ENCODE peak calls at places on chromosomes 4 and X, in eight cellular contexts. Z is mesenchymal stem cell, R is OCI-LY7, M is thoracic aorta, V is AG10803, B is GM23248, F is neural progenitor cell, U is fibroblast of lung. D is an unnamed sample.

GRCh38 chr4:8838911-8839431 is 32.7 kb downstream of the HMX1 start:
- DNase-seq in Z (no peak), R (no peak), M (no peak), V (no peak), B (no peak), F (no peak), U (no peak), D (no peak)

GRCh38 chr4:154491341-154491679 is 289 bp downstream of the DCHS2 start:
- DNase-seq in Z (peak), R (no peak), M (no peak), V (peak), B (peak), F (peak), U (peak), D (no peak)

GRCh38 chrX:40244980-40245379 is 147.2 kb upstream of the BCOR start:
- DNase-seq in Z (peak), R (no peak), M (no peak), V (no peak), B (no peak), F (peak), U (peak), D (peak)

GRCh38 chr4:61520688-61521160 is 320.6 kb downstream of the ADGRL3 start:
- DNase-seq in Z (peak), R (no peak), M (no peak), V (no peak), B (no peak), F (no peak), U (peak), D (no peak)

GRCh38 chrX:123830309-123830708 is 29.5 kb upstream of the XIAP start:
- DNase-seq in Z (no peak), R (peak), M (no peak), V (peak), B (no peak), F (no peak), U (no peak), D (no peak)

GRCh38 chr4:38177035-38177791 is 217.0 kb downstream of the PTTG2 start:
- DNase-seq in Z (no peak), R (no peak), M (no peak), V (peak), B (peak), F (no peak), U (peak), D (peak)

GRCh38 chr4:158020175-158020574 is 152.7 kb downstream of the GASK1B start:
- DNase-seq in Z (peak), R (no peak), M (no peak), V (peak), B (peak), F (no peak), U (peak), D (no peak)

GRCh38 chr4:103204114-103204513 is 6.0 kb upstream of the CENPE start:
- DNase-seq in Z (peak), R (peak), M (no peak), V (peak), B (peak), F (peak), U (peak), D (no peak)

GRCh38 chr4:4662230-4662629 is 120.4 kb upstream of the STX18 start:
- DNase-seq in Z (no peak), R (no peak), M (no peak), V (no peak), B (no peak), F (no peak), U (no peak), D (no peak)

GRCh38 chr4:148962539-148963290 is 520.5 kb upstream of the NR3C2 start:
- DNase-seq in Z (peak), R (no peak), M (no peak), V (no peak), B (peak), F (no peak), U (peak), D (no peak)

GRCh38 chr4:150078041-150078995 is at the start of gene DCLK2:
- DNase-seq in Z (peak), R (no peak), M (peak), V (peak), B (peak), F (peak), U (peak), D (no peak)

GRCh38 chr4:23290656-23291055 is 597.9 kb downstream of the GBA3 start:
- DNase-seq in Z (peak), R (no peak), M (no peak), V (no peak), B (no peak), F (no peak), U (no peak), D (no peak)

GRCh38 chrX:50813843-50814661 is at the start of gene SHROOM4:
- DNase-seq in Z (peak), R (no peak), M (no peak), V (peak), B (peak), F (peak), U (peak), D (no peak)

GRCh38 chr4:3517731-3518510 is 14.3 kb downstream of the LRPAP1 start:
- DNase-seq in Z (no peak), R (no peak), M (no peak), V (no peak), B (no peak), F (no peak), U (no peak), D (no peak)

GRCh38 chr4:99723555-99724450 is 66.2 kb upstream of the C4orf54 start:
- DNase-seq in Z (peak), R (no peak), M (peak), V (peak), B (peak), F (no peak), U (peak), D (no peak)

GRCh38 chrX:24341795-24342194 is 18.6 kb upstream of the SUPT20HL1 start:
- DNase-seq in Z (peak), R (no peak), M (no peak), V (peak), B (peak), F (no peak), U (no peak), D (no peak)

GRCh38 chrX:121030083-121030482 is 17.3 kb upstream of the GLUD2 start:
- DNase-seq in Z (no peak), R (no peak), M (no peak), V (no peak), B (no peak), F (no peak), U (no peak), D (no peak)

GRCh38 chr4:161237495-161237894 is 926.3 kb downstream of the FSTL5 start:
- DNase-seq in Z (no peak), R (no peak), M (no peak), V (no peak), B (no peak), F (no peak), U (no peak), D (no peak)

GRCh38 chr4:96390404-96390803 is 550.5 kb downstream of the PDHA2 start:
- DNase-seq in Z (no peak), R (no peak), M (no peak), V (no peak), B (no peak), F (no peak), U (no peak), D (no peak)

GRCh38 chr4:54561940-54562339 is 95.8 kb upstream of the KIT start:
- DNase-seq in Z (no peak), R (no peak), M (no peak), V (no peak), B (no peak), F (no peak), U (no peak), D (no peak)

GRCh38 chr4:41318839-41319530 is 62.3 kb downstream of the UCHL1 start:
- DNase-seq in Z (peak), R (no peak), M (no peak), V (no peak), B (peak), F (no peak), U (no peak), D (no peak)

GRCh38 chr4:52956691-52957090 is 94.6 kb downstream of the RASL11B start:
- DNase-seq in Z (no peak), R (no peak), M (no peak), V (peak), B (peak), F (no peak), U (peak), D (no peak)

GRCh38 chr4:108693819-108694218 is 43.4 kb downstream of the OSTC start:
- DNase-seq in Z (peak), R (no peak), M (no peak), V (peak), B (peak), F (no peak), U (peak), D (no peak)

GRCh38 chrX:137999071-137999470 is 433.1 kb downstream of the ZIC3 start:
- DNase-seq in Z (no peak), R (no peak), M (no peak), V (no peak), B (no peak), F (no peak), U (no peak), D (no peak)

GRCh38 chr4:146023334-146023967 is 84.8 kb upstream of the ZNF827 start:
- DNase-seq in Z (no peak), R (peak), M (no peak), V (no peak), B (no peak), F (no peak), U (no peak), D (no peak)

GRCh38 chr4:135492439-135492838 is 1290.8 kb upstream of the PABPC4L start:
- DNase-seq in Z (no peak), R (no peak), M (no peak), V (no peak), B (no peak), F (no peak), U (no peak), D (no peak)

GRCh38 chr4:179059396-179059795 is 1617.2 kb upstream of the AGA start:
- DNase-seq in Z (no peak), R (no peak), M (no peak), V (no peak), B (no peak), F (no peak), U (no peak), D (no peak)

GRCh38 chrX:68416592-68416991 is 16.7 kb downstream of the OPHN1 start:
- DNase-seq in Z (peak), R (no peak), M (no peak), V (peak), B (peak), F (no peak), U (peak), D (no peak)

GRCh38 chr4:73661646-73662119 is 41.4 kb upstream of the RASSF6 start:
- DNase-seq in Z (peak), R (no peak), M (no peak), V (peak), B (peak), F (no peak), U (peak), D (peak)

GRCh38 chr4:66489783-66490452 is 819.6 kb upstream of the EPHA5 start:
- DNase-seq in Z (peak), R (no peak), M (no peak), V (peak), B (no peak), F (no peak), U (peak), D (no peak)

GRCh38 chr4:165839615-165840333 is 33.3 kb upstream of the TLL1 start:
- DNase-seq in Z (no peak), R (no peak), M (no peak), V (no peak), B (no peak), F (no peak), U (no peak), D (no peak)

GRCh38 chr4:187604984-187605383 is 390.6 kb upstream of the ZFP42 start:
- DNase-seq in Z (no peak), R (no peak), M (no peak), V (no peak), B (no peak), F (no peak), U (no peak), D (no peak)

GRCh38 chr4:6509587-6509986 is 37.2 kb upstream of the PPP2R2C start:
- DNase-seq in Z (no peak), R (no peak), M (no peak), V (peak), B (no peak), F (no peak), U (no peak), D (no peak)

GRCh38 chr4:123501733-123502132 is 105.1 kb downstream of the SPRY1 start:
- DNase-seq in Z (no peak), R (no peak), M (no peak), V (no peak), B (no peak), F (no peak), U (no peak), D (no peak)

GRCh38 chrX:10656214-10656613 is 35.8 kb upstream of the MID1 start:
- DNase-seq in Z (no peak), R (no peak), M (no peak), V (no peak), B (no peak), F (no peak), U (no peak), D (no peak)

GRCh38 chr4:153022233-153022632 is 86.1 kb downstream of the FHDC1 start:
- DNase-seq in Z (no peak), R (no peak), M (no peak), V (no peak), B (no peak), F (no peak), U (no peak), D (no peak)

GRCh38 chrX:56728321-56728720 is 722 bp upstream of the NBDY start:
- DNase-seq in Z (no peak), R (peak), M (no peak), V (no peak), B (peak), F (no peak), U (peak), D (no peak)

GRCh38 chr4:45477311-45477733 is 646.5 kb downstream of the GABRG1 start:
- DNase-seq in Z (no peak), R (no peak), M (no peak), V (no peak), B (no peak), F (no peak), U (no peak), D (no peak)

GRCh38 chr4:142377345-142378091 is 468.6 kb downstream of the INPP4B start:
- DNase-seq in Z (no peak), R (no peak), M (no peak), V (no peak), B (no peak), F (no peak), U (no peak), D (no peak)

GRCh38 chr4:142380052-142380598 is 466.0 kb downstream of the INPP4B start:
- DNase-seq in Z (peak), R (no peak), M (no peak), V (no peak), B (no peak), F (no peak), U (no peak), D (no peak)

GRCh38 chr4:142379277-142380051 is 466.6 kb downstream of the INPP4B start:
- DNase-seq in Z (peak), R (no peak), M (no peak), V (peak), B (peak), F (no peak), U (peak), D (no peak)

GRCh38 chr4:142376204-142376603 is 469.9 kb downstream of the INPP4B start:
- DNase-seq in Z (no peak), R (no peak), M (no peak), V (no peak), B (no peak), F (no peak), U (no peak), D (no peak)

DNA sequence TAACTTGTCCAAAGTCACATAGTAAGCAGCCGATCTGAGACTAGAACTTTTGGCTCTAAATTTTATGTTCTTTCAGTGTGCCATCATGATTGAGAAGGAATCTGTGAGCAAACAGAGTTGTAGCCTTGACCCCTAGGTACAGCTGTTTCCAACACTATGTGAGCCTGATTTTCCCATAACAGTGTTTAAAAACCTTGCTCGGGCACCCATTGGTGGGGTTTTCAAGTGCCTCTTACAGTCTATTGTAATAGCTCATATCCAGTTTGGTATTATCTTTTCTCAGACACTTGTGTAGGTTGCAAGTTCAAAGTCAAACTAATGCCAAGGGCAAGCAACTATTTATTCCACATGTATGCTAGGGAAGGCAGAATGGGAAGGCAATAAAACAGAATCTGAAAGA is 467.9 kb downstream of the INPP4B start:
- DNase-seq in Z (no peak), R (no peak), M (no peak), V (no peak), B (no peak), F (no peak), U (no peak), D (no peak)
- H3K4me3 ChIP-seq in Z (no peak), R (no peak), M (no peak), V (no peak), B (no peak), F (no peak), U (no peak), D (no peak)

GRCh38 chr4:12963912-12964311 is 520.2 kb downstream of the RAB28 start:
- DNase-seq in Z (no peak), R (no peak), M (no peak), V (no peak), B (no peak), F (no peak), U (no peak), D (no peak)

GRCh38 chr4:12961713-12962112 is 522.4 kb downstream of the RAB28 start:
- DNase-seq in Z (no peak), R (no peak), M (no peak), V (no peak), B (no peak), F (no peak), U (no peak), D (no peak)

GRCh38 chr4:12966741-12967140 is 517.4 kb downstream of the RAB28 start:
- DNase-seq in Z (no peak), R (no peak), M (no peak), V (no peak), B (no peak), F (no peak), U (no peak), D (no peak)

GRCh38 chr4:12965334-12965733 is 518.8 kb downstream of the RAB28 start:
- DNase-seq in Z (no peak), R (no peak), M (no peak), V (no peak), B (no peak), F (peak), U (no peak), D (no peak)

GRCh38 chr4:12963291-12963690 is 520.8 kb downstream of the RAB28 start:
- DNase-seq in Z (no peak), R (no peak), M (no peak), V (no peak), B (no peak), F (no peak), U (no peak), D (no peak)
- H3K4me3 ChIP-seq in Z (no peak), R (no peak), M (no peak), V (no peak), B (no peak), F (no peak), U (no peak), D (no peak)

GRCh38 chrX:140053841-140054240 is 88.5 kb upstream of the CXorf66 start:
- DNase-seq in Z (no peak), R (no peak), M (no peak), V (no peak), B (no peak), F (peak), U (no peak), D (no peak)

DNA sequence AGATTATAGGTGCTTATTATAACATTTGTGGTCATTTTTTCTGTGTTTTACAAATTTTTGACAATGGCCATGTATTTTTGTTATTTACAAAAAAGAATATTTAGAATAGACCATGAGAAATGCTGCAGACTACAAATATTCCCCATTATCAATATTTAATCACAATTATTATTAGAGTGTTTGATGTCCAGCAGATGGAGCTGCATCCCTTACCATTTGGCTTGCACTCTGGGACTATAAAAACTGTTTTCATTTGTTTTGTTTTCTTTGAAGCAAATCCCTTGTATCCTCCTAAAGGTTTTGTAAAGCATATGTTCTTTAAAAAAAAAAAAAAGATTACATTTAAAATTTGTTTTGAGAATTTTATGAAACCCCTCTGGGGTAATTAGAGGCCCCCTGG is 85.6 kb upstream of the CXorf66 start:
- DNase-seq in Z (peak), R (no peak), M (no peak), V (peak), B (peak), F (no peak), U (peak), D (no peak)
- H3K4me3 ChIP-seq in Z (no peak), R (no peak), M (no peak), V (no peak), B (no peak), F (no peak), U (no peak), D (no peak)

GRCh38 chrX:12979011-12979629 is 4.2 kb downstream of the TMSB4X start:
- DNase-seq in Z (no peak), R (no peak), M (no peak), V (peak), B (peak), F (no peak), U (no peak), D (no peak)

GRCh38 chrX:12975999-12976558 is 1.2 kb downstream of the TMSB4X start:
- DNase-seq in Z (peak), R (peak), M (no peak), V (peak), B (peak), F (peak), U (peak), D (no peak)

GRCh38 chrX:12978205-12979010 is 3.5 kb downstream of the TMSB4X start:
- DNase-seq in Z (peak), R (peak), M (no peak), V (peak), B (peak), F (peak), U (peak), D (peak)

GRCh38 chrX:12979630-12980015 is 4.7 kb downstream of the TMSB4X start:
- DNase-seq in Z (peak), R (no peak), M (no peak), V (no peak), B (peak), F (no peak), U (no peak), D (no peak)

GRCh38 chrX:12977761-12978204 is 2.9 kb downstream of the TMSB4X start:
- DNase-seq in Z (no peak), R (no peak), M (no peak), V (no peak), B (peak), F (no peak), U (no peak), D (no peak)
- H3K4me3 ChIP-seq in Z (peak), R (peak), M (peak), V (peak), B (peak), F (peak), U (peak), D (peak)